ENCODE peak calls at places on chromosome 19, in ten cellular contexts. L is PC-3; T is osteoblast; P is central memory CD4-positive, alpha-beta T cell; Z is testis; H is activated naive CD8-positive, alpha-beta T cell treated with anti-CD3 and anti-CD28 coated beads, Interleukin-2, amount 50 U/mL, for 16 hours; Y is SW 1271; W is keratinocyte; X is choroid plexus epithelial cell; K is naive thymus-derived CD8-positive, alpha-beta T cell. A is an unnamed sample.

GRCh38 chr19:53517114-53517741 is 20.7 kb upstream of the ZNF331 start:
- DNase-seq in P (no peak), K (no peak), W (no peak), X (no peak), L (no peak), T (no peak), Y (no peak), H (no peak), Z (peak), A (no peak)

GRCh38 chr19:32345261-32346207 is at the start of gene ZNF507:
- DNase-seq in L (peak), T (peak), Y (peak), P (peak), H (peak), W (no peak), K (peak), Z (peak), X (peak), A (peak)

GRCh38 chr19:9883764-9884163 is 48.6 kb downstream of the PIN1 start:
- DNase-seq in Z (no peak), T (peak), H (no peak), Y (no peak), W (no peak), X (no peak), K (no peak), L (no peak), P (no peak), A (no peak)

GRCh38 chr19:6772028-6772865 is at the start of gene VAV1:
- DNase-seq in Y (no peak), Z (peak), W (no peak), X (no peak), T (peak), H (peak), K (peak), P (peak), L (no peak), A (no peak)

GRCh38 chr19:39514840-39515550 is at the start of gene SELENOV:
- DNase-seq in X (no peak), H (no peak), Y (no peak), T (peak), P (no peak), W (no peak), K (peak), Z (no peak), L (no peak), A (no peak)

GRCh38 chr19:39401549-39402416 is 4.9 kb upstream of the ZFP36 start:
- DNase-seq in K (peak), T (peak), X (peak), P (peak), H (peak), W (no peak), L (peak), Z (peak), Y (no peak), A (no peak)

GRCh38 chr19:7562646-7563393 is 27.3 kb downstream of the PNPLA6 start:
- DNase-seq in W (no peak), Y (no peak), T (peak), P (no peak), L (peak), X (no peak), K (no peak), Z (peak), H (no peak), A (no peak)

GRCh38 chr19:58038688-58039204 is 4.9 kb downstream of the ZSCAN1 start:
- DNase-seq in T (no peak), X (no peak), Z (no peak), H (no peak), L (no peak), W (no peak), P (no peak), K (no peak), Y (no peak), A (no peak)

GRCh38 chr19:44530777-44531176 is 1.3 kb upstream of the CEACAM20 start:
- DNase-seq in Z (no peak), L (no peak), X (peak), W (no peak), P (no peak), H (no peak), K (no peak), T (no peak), Y (no peak), A (no peak)

GRCh38 chr19:294341-294818 is 3.2 kb upstream of the PLPP2 start:
- DNase-seq in L (no peak), T (peak), Z (no peak), H (no peak), Y (no peak), K (no peak), X (peak), W (no peak), P (no peak), A (no peak)

GRCh38 chr19:11848594-11849263 is at the start of gene ZNF439:
- DNase-seq in K (peak), X (peak), Z (peak), P (peak), T (peak), Y (peak), L (peak), H (peak), W (no peak), A (peak)

GRCh38 chr19:14686411-14686810 is 3.4 kb upstream of the ZNF333 start:
- DNase-seq in L (peak), X (peak), W (no peak), T (peak), Y (peak), Z (no peak), H (no peak), P (no peak), K (peak), A (no peak)

GRCh38 chr19:41821003-41821735 is 23.3 kb downstream of the LYPD4 start:
- DNase-seq in H (no peak), W (no peak), Z (peak), T (no peak), K (peak), Y (peak), P (peak), X (peak), L (peak), A (no peak)

GRCh38 chr19:913080-913748 is at the start of gene R3HDM4:
- DNase-seq in K (peak), T (peak), L (peak), Y (peak), H (peak), W (no peak), P (peak), X (peak), Z (peak), A (peak)